ENCODE peak calls at places on chromosome 17, in nine cellular contexts. One of them, this sample, is unnamed.

GRCh38 chr17:304461-304860 is 48.1 kb downstream of the RPH3AL start:
- DNase-seq in Calu3: no peak
- DNase-seq in effector memory CD8-positive, alpha-beta T cell: no peak
- DNase-seq in activated T-helper 1 cell treated with anti-CD3 and anti-CD28 coated beads, Interleukin-12 subunit alpha, Interleukin-12 subunit beta, Interleukin-2, Interleukin-4 antibody, amounts not matched to agents 30 ng/mL and 10 ng/mL and 1 ng/mL, durations not matched to agents 14 hours and 24 hours and 36 hours: no peak
- DNase-seq in neural progenitor cell: peak; percentile 71
- DNase-seq in HEK293T: no peak
- DNase-seq in activated T-cell treated with anti-CD3 and anti-CD28 coated beads, Interleukin-2, amount 50 U/mL, for 72 hours: no peak
- DNase-seq in hippocampal formation: no peak
- DNase-seq in activated T-helper 9 cell treated with anti-CD3 and anti-CD28 coated beads, Interleukin-2, amount 50 U/mL, for 16 hours: no peak
- DNase-seq in this sample: no peak

GRCh38 chr17:57903961-57904360 is 51.3 kb downstream of the CUEDC1 start:
- DNase-seq in Calu3: no peak
- DNase-seq in effector memory CD8-positive, alpha-beta T cell: no peak
- DNase-seq in activated T-helper 1 cell treated with anti-CD3 and anti-CD28 coated beads, Interleukin-12 subunit alpha, Interleukin-12 subunit beta, Interleukin-2, Interleukin-4 antibody, amounts not matched to agents 30 ng/mL and 10 ng/mL and 1 ng/mL, durations not matched to agents 14 hours and 24 hours and 36 hours: no peak
- DNase-seq in neural progenitor cell: no peak
- DNase-seq in HEK293T: no peak
- DNase-seq in activated T-cell treated with anti-CD3 and anti-CD28 coated beads, Interleukin-2, amount 50 U/mL, for 72 hours: no peak
- DNase-seq in hippocampal formation: no peak
- DNase-seq in activated T-helper 9 cell treated with anti-CD3 and anti-CD28 coated beads, Interleukin-2, amount 50 U/mL, for 16 hours: no peak
- DNase-seq in this sample: no peak

GRCh38 chr17:74113326-74113725 is 90.2 kb upstream of the RPL38 start:
- DNase-seq in Calu3: no peak
- DNase-seq in effector memory CD8-positive, alpha-beta T cell: no peak
- DNase-seq in activated T-helper 1 cell treated with anti-CD3 and anti-CD28 coated beads, Interleukin-12 subunit alpha, Interleukin-12 subunit beta, Interleukin-2, Interleukin-4 antibody, amounts not matched to agents 30 ng/mL and 10 ng/mL and 1 ng/mL, durations not matched to agents 14 hours and 24 hours and 36 hours: no peak
- DNase-seq in neural progenitor cell: no peak
- DNase-seq in HEK293T: no peak
- DNase-seq in activated T-cell treated with anti-CD3 and anti-CD28 coated beads, Interleukin-2, amount 50 U/mL, for 72 hours: no peak
- DNase-seq in hippocampal formation: no peak
- DNase-seq in activated T-helper 9 cell treated with anti-CD3 and anti-CD28 coated beads, Interleukin-2, amount 50 U/mL, for 16 hours: no peak
- DNase-seq in this sample: no peak

GRCh38 chr17:49894761-49895160 is 46.9 kb upstream of the TAC4 start:
- DNase-seq in Calu3: peak; percentile 49
- DNase-seq in effector memory CD8-positive, alpha-beta T cell: no peak
- DNase-seq in activated T-helper 1 cell treated with anti-CD3 and anti-CD28 coated beads, Interleukin-12 subunit alpha, Interleukin-12 subunit beta, Interleukin-2, Interleukin-4 antibody, amounts not matched to agents 30 ng/mL and 10 ng/mL and 1 ng/mL, durations not matched to agents 14 hours and 24 hours and 36 hours: no peak
- DNase-seq in neural progenitor cell: no peak
- DNase-seq in HEK293T: no peak
- DNase-seq in activated T-cell treated with anti-CD3 and anti-CD28 coated beads, Interleukin-2, amount 50 U/mL, for 72 hours: no peak
- DNase-seq in hippocampal formation: no peak
- DNase-seq in activated T-helper 9 cell treated with anti-CD3 and anti-CD28 coated beads, Interleukin-2, amount 50 U/mL, for 16 hours: no peak
- DNase-seq in this sample: no peak

GRCh38 chr17:8941980-8942617 is 23.4 kb downstream of the PIK3R5 start:
- DNase-seq in Calu3: no peak
- DNase-seq in effector memory CD8-positive, alpha-beta T cell: peak; percentile 47
- DNase-seq in activated T-helper 1 cell treated with anti-CD3 and anti-CD28 coated beads, Interleukin-12 subunit alpha, Interleukin-12 subunit beta, Interleukin-2, Interleukin-4 antibody, amounts not matched to agents 30 ng/mL and 10 ng/mL and 1 ng/mL, durations not matched to agents 14 hours and 24 hours and 36 hours: no peak
- DNase-seq in neural progenitor cell: no peak
- DNase-seq in HEK293T: no peak
- DNase-seq in activated T-cell treated with anti-CD3 and anti-CD28 coated beads, Interleukin-2, amount 50 U/mL, for 72 hours: peak; percentile 53
- DNase-seq in hippocampal formation: no peak
- DNase-seq in activated T-helper 9 cell treated with anti-CD3 and anti-CD28 coated beads, Interleukin-2, amount 50 U/mL, for 16 hours: no peak
- DNase-seq in this sample: peak; percentile 53

GRCh38 chr17:78151514-78152008 is 5.4 kb downstream of the C17orf99 start:
- DNase-seq in Calu3: peak; percentile 69
- DNase-seq in effector memory CD8-positive, alpha-beta T cell: no peak
- DNase-seq in activated T-helper 1 cell treated with anti-CD3 and anti-CD28 coated beads, Interleukin-12 subunit alpha, Interleukin-12 subunit beta, Interleukin-2, Interleukin-4 antibody, amounts not matched to agents 30 ng/mL and 10 ng/mL and 1 ng/mL, durations not matched to agents 14 hours and 24 hours and 36 hours: no peak
- DNase-seq in neural progenitor cell: no peak
- DNase-seq in HEK293T: no peak
- DNase-seq in activated T-cell treated with anti-CD3 and anti-CD28 coated beads, Interleukin-2, amount 50 U/mL, for 72 hours: no peak
- DNase-seq in hippocampal formation: no peak
- DNase-seq in activated T-helper 9 cell treated with anti-CD3 and anti-CD28 coated beads, Interleukin-2, amount 50 U/mL, for 16 hours: no peak
- DNase-seq in this sample: no peak

GRCh38 chr17:50363217-50364060 is 9.5 kb downstream of the MRPL27 start:
- DNase-seq in Calu3: no peak
- DNase-seq in effector memory CD8-positive, alpha-beta T cell: no peak
- DNase-seq in activated T-helper 1 cell treated with anti-CD3 and anti-CD28 coated beads, Interleukin-12 subunit alpha, Interleukin-12 subunit beta, Interleukin-2, Interleukin-4 antibody, amounts not matched to agents 30 ng/mL and 10 ng/mL and 1 ng/mL, durations not matched to agents 14 hours and 24 hours and 36 hours: no peak
- DNase-seq in neural progenitor cell: peak; percentile 94
- DNase-seq in HEK293T: no peak
- DNase-seq in activated T-cell treated with anti-CD3 and anti-CD28 coated beads, Interleukin-2, amount 50 U/mL, for 72 hours: no peak
- DNase-seq in hippocampal formation: peak; percentile 75
- DNase-seq in activated T-helper 9 cell treated with anti-CD3 and anti-CD28 coated beads, Interleukin-2, amount 50 U/mL, for 16 hours: no peak
- DNase-seq in this sample: no peak

GRCh38 chr17:48646183-48647102 is 20.3 kb upstream of the HOXB9 start:
- DNase-seq in Calu3: peak; percentile 90
- DNase-seq in effector memory CD8-positive, alpha-beta T cell: peak; percentile 28
- DNase-seq in activated T-helper 1 cell treated with anti-CD3 and anti-CD28 coated beads, Interleukin-12 subunit alpha, Interleukin-12 subunit beta, Interleukin-2, Interleukin-4 antibody, amounts not matched to agents 30 ng/mL and 10 ng/mL and 1 ng/mL, durations not matched to agents 14 hours and 24 hours and 36 hours: no peak
- DNase-seq in neural progenitor cell: peak; percentile 42
- DNase-seq in HEK293T: peak; percentile 32
- DNase-seq in activated T-cell treated with anti-CD3 and anti-CD28 coated beads, Interleukin-2, amount 50 U/mL, for 72 hours: peak; percentile 33
- DNase-seq in hippocampal formation: no peak
- DNase-seq in activated T-helper 9 cell treated with anti-CD3 and anti-CD28 coated beads, Interleukin-2, amount 50 U/mL, for 16 hours: no peak
- DNase-seq in this sample: peak; percentile 41

GRCh38 chr17:21452377-21453143 is 76.4 kb downstream of the KCNJ12 start:
- DNase-seq in Calu3: no peak
- DNase-seq in effector memory CD8-positive, alpha-beta T cell: no peak
- DNase-seq in activated T-helper 1 cell treated with anti-CD3 and anti-CD28 coated beads, Interleukin-12 subunit alpha, Interleukin-12 subunit beta, Interleukin-2, Interleukin-4 antibody, amounts not matched to agents 30 ng/mL and 10 ng/mL and 1 ng/mL, durations not matched to agents 14 hours and 24 hours and 36 hours: no peak
- DNase-seq in neural progenitor cell: peak; percentile 57
- DNase-seq in HEK293T: peak; percentile 40
- DNase-seq in activated T-cell treated with anti-CD3 and anti-CD28 coated beads, Interleukin-2, amount 50 U/mL, for 72 hours: peak; percentile 25
- DNase-seq in hippocampal formation: peak; percentile 45
- DNase-seq in activated T-helper 9 cell treated with anti-CD3 and anti-CD28 coated beads, Interleukin-2, amount 50 U/mL, for 16 hours: no peak
- DNase-seq in this sample: peak; percentile 59

GRCh38 chr17:72592242-72592966 is 471.6 kb downstream of the SOX9 start:
- DNase-seq in Calu3: peak; percentile 74
- DNase-seq in effector memory CD8-positive, alpha-beta T cell: no peak
- DNase-seq in activated T-helper 1 cell treated with anti-CD3 and anti-CD28 coated beads, Interleukin-12 subunit alpha, Interleukin-12 subunit beta, Interleukin-2, Interleukin-4 antibody, amounts not matched to agents 30 ng/mL and 10 ng/mL and 1 ng/mL, durations not matched to agents 14 hours and 24 hours and 36 hours: peak; percentile 66
- DNase-seq in neural progenitor cell: peak; percentile 93
- DNase-seq in HEK293T: peak; percentile 96
- DNase-seq in activated T-cell treated with anti-CD3 and anti-CD28 coated beads, Interleukin-2, amount 50 U/mL, for 72 hours: peak; percentile 79
- DNase-seq in hippocampal formation: peak; percentile 71
- DNase-seq in activated T-helper 9 cell treated with anti-CD3 and anti-CD28 coated beads, Interleukin-2, amount 50 U/mL, for 16 hours: peak; percentile 27
- DNase-seq in this sample: peak; percentile 79

GRCh38 chr17:64418506-64419339 is 28.1 kb upstream of the PECAM1 start:
- DNase-seq in Calu3: peak; percentile 12
- DNase-seq in effector memory CD8-positive, alpha-beta T cell: peak; percentile 7
- DNase-seq in activated T-helper 1 cell treated with anti-CD3 and anti-CD28 coated beads, Interleukin-12 subunit alpha, Interleukin-12 subunit beta, Interleukin-2, Interleukin-4 antibody, amounts not matched to agents 30 ng/mL and 10 ng/mL and 1 ng/mL, durations not matched to agents 14 hours and 24 hours and 36 hours: peak; percentile 5
- DNase-seq in neural progenitor cell: peak; percentile 69
- DNase-seq in HEK293T: peak; percentile 66
- DNase-seq in activated T-cell treated with anti-CD3 and anti-CD28 coated beads, Interleukin-2, amount 50 U/mL, for 72 hours: peak; percentile 19
- DNase-seq in hippocampal formation: no peak
- DNase-seq in activated T-helper 9 cell treated with anti-CD3 and anti-CD28 coated beads, Interleukin-2, amount 50 U/mL, for 16 hours: no peak
- DNase-seq in this sample: no peak

GRCh38 chr17:16584273-16584995 is 15.4 kb upstream of the ZNF287 start:
- DNase-seq in Calu3: peak; percentile 83
- DNase-seq in effector memory CD8-positive, alpha-beta T cell: peak; percentile 90
- DNase-seq in activated T-helper 1 cell treated with anti-CD3 and anti-CD28 coated beads, Interleukin-12 subunit alpha, Interleukin-12 subunit beta, Interleukin-2, Interleukin-4 antibody, amounts not matched to agents 30 ng/mL and 10 ng/mL and 1 ng/mL, durations not matched to agents 14 hours and 24 hours and 36 hours: peak; percentile 87
- DNase-seq in neural progenitor cell: peak; percentile 95
- DNase-seq in HEK293T: no peak
- DNase-seq in activated T-cell treated with anti-CD3 and anti-CD28 coated beads, Interleukin-2, amount 50 U/mL, for 72 hours: peak; percentile 94
- DNase-seq in hippocampal formation: peak; percentile 92
- DNase-seq in activated T-helper 9 cell treated with anti-CD3 and anti-CD28 coated beads, Interleukin-2, amount 50 U/mL, for 16 hours: peak; percentile 87
- DNase-seq in this sample: peak; percentile 97

This sample was measured in activated CD4-positive, alpha-beta T cell treated with anti-CD3 and anti-CD28 coated beads for 36 hours.